ENCODE peak calls at places on chromosomes 4 and X, in eight cellular contexts. C is ovary, A is erythroblast, T is GM12892, W is body of pancreas, L is NB4, N is right lobe of liver, G is IMR-90. R is an unnamed sample.

GRCh38 chrX:43892471-43892870 is 10.2 kb upstream of the MAOB start:
- DNase-seq in A (no peak), W (no peak), G (no peak), T (no peak), N (no peak), L (no peak), C (no peak), R (no peak)

GRCh38 chr4:48699470-48699869 is 80.6 kb downstream of the FRYL start:
- DNase-seq in G (no peak), N (no peak), T (no peak), L (no peak), W (no peak), C (no peak), A (no peak), R (no peak)

GRCh38 chr4:164949448-164950118 is 27.9 kb downstream of the TRIM61 start:
- DNase-seq in G (no peak), N (no peak), T (no peak), C (no peak), W (no peak), L (no peak), A (no peak), R (no peak)

GRCh38 chr4:171721937-171722336 is 91.3 kb upstream of the GALNTL6 start:
- DNase-seq in L (no peak), G (no peak), A (no peak), T (no peak), W (no peak), N (no peak), C (no peak), R (no peak)

GRCh38 chr4:7807351-7807921 is 132.2 kb downstream of the AFAP1 start:
- DNase-seq in N (no peak), L (peak; percentile 72), G (no peak), A (no peak), W (no peak), C (no peak), T (no peak), R (no peak)

GRCh38 chr4:7894098-7894676 is 45.5 kb downstream of the AFAP1 start:
- DNase-seq in A (no peak), N (no peak), G (no peak), W (no peak), L (no peak), T (no peak), C (no peak), R (no peak)

GRCh38 chrX:40470830-40471429 is 109.8 kb upstream of the ATP6AP2 start:
- DNase-seq in A (no peak), C (no peak), L (no peak), T (no peak), N (no peak), G (no peak), W (no peak), R (no peak)

GRCh38 chrX:13283968-13284914 is 35.6 kb downstream of the ATXN3L start:
- DNase-seq in G (peak; percentile 78), N (no peak), T (no peak), L (no peak), A (no peak), W (no peak), C (no peak), R (no peak)

GRCh38 chrX:119690921-119691716 is 1.8 kb downstream of the SEPTIN6 start:
- DNase-seq in N (peak; percentile 72), C (no peak), G (peak; percentile 51), T (no peak), W (no peak), A (peak; percentile 81), L (peak; percentile 33), R (no peak)
- TF ChIP-seq POLR2A in N (no peak), C (no peak), G (no peak), T (no peak), W (no peak), A (peak; percentile 57), L (no peak), R (no peak)

GRCh38 chr4:173522874-173523395 is 7.1 kb downstream of the HAND2 start:
- DNase-seq in L (no peak), A (no peak), G (no peak), N (no peak), W (no peak), C (no peak), T (no peak), R (no peak)

GRCh38 chr4:173520921-173521473 is 9.0 kb downstream of the HAND2 start:
- DNase-seq in C (no peak), W (no peak), L (no peak), G (no peak), N (no peak), A (no peak), T (no peak), R (no peak)

GRCh38 chr4:173521474-173522159 is 8.4 kb downstream of the HAND2 start:
- DNase-seq in W (no peak), C (peak; percentile 45), L (no peak), G (no peak), N (no peak), T (no peak), A (no peak), R (no peak)

GRCh38 chr4:173524218-173525117 is 5.6 kb downstream of the HAND2 start:
- DNase-seq in T (no peak), G (no peak), W (no peak), N (no peak), A (no peak), L (no peak), C (no peak), R (no peak)

DNA sequence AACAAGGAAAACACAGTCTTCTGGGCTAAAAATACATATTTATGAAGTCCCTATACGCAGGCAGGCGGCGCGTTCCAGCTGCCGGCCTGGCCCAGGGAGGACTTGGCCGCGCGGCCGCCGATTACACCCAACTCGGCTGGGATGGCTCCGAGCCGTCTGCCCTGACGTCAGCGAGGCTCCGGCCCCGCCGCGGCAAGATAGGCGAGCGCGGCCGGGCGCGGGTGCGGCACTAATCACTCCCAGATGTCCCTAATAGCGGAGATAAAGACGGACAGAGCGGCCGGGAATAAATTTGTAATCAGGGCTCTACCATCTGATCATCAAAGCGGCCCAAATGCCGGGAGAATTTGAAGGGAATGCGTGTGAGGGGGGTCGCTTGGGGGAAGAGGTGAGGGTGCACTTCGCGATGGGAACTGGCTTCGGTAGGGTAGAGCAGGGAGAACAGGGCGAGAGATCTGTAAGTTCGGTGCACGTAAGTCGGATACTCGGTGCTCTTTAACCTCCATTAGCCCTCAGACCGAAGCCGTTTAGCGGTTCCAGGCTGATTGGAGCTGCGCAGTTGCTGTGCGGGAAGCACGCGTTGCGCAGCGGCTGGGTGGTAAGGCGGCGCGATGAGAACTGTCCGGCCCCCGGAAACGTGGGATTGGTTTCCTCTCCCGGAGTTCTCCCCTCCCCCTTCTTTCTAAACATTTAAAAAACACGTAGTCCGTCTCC is 7.7 kb downstream of the HAND2 start:
- DNase-seq in A (peak; percentile 83), G (peak; percentile 85), C (peak; percentile 92), T (no peak), L (peak; percentile 22), N (no peak), W (peak; percentile 63), R (no peak)
- TF ChIP-seq POLR2A in A (no peak), G (no peak), C (peak; percentile 57), T (no peak), L (no peak), N (no peak), W (peak; percentile 24), R (no peak)

GRCh38 chr4:109113511-109113910 is 188.9 kb downstream of the COL25A1 start:
- DNase-seq in N (no peak), T (no peak), W (no peak), G (peak; percentile 10), L (no peak), A (no peak), C (no peak), R (no peak)
- TF ChIP-seq POLR2A in N (no peak), T (no peak), W (no peak), G (no peak), L (no peak), A (no peak), C (no peak), R (no peak)

GRCh38 chr4:102345795-102346100 is 466 bp upstream of the SLC39A8 start:
- DNase-seq in T (no peak), C (no peak), G (no peak), L (no peak), A (no peak), N (no peak), W (no peak), R (no peak)

GRCh38 chr4:102348701-102349100 is 3.4 kb upstream of the SLC39A8 start:
- DNase-seq in L (no peak), G (no peak), W (no peak), C (no peak), T (no peak), A (no peak), N (no peak), R (no peak)

GRCh38 chr4:102354671-102355454 is 9.6 kb upstream of the SLC39A8 start:
- DNase-seq in T (no peak), G (no peak), W (no peak), L (no peak), A (no peak), C (no peak), N (no peak), R (no peak)

GRCh38 chr4:102352774-102353173 is 7.5 kb upstream of the SLC39A8 start:
- DNase-seq in W (no peak), A (no peak), C (no peak), G (no peak), N (no peak), T (no peak), L (no peak), R (no peak)

DNA sequence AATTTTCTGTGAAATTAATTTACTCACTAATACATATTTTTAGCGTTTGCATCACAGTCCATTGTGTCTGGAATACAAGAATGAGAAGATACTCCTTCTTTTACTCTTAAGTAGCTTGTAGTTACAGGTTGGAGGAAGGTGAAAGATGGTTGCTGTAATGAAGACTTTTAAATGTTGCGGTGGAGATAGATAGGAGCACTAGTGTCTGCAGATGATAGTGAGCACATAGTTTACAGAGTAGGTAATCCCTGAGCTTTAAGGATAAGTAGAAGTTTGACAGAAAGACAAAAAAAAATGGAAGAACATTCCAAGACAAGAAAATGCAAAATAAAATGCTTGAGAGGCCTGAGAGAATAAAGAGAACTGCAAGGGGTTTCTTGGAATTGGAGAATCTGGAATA is 5.4 kb upstream of the SLC39A8 start:
- DNase-seq in C (no peak), L (no peak), G (no peak), W (no peak), A (no peak), T (no peak), N (no peak), R (no peak)
- TF ChIP-seq POLR2A in C (no peak), L (no peak), G (no peak), W (no peak), A (no peak), T (no peak), N (no peak), R (no peak)

GRCh38 chrX:73562986-73563739 is at the start of gene CHIC1:
- DNase-seq in C (peak; percentile 73), N (peak; percentile 46), L (no peak), W (peak; percentile 59), T (peak; percentile 31), G (peak; percentile 66), A (peak; percentile 79), R (peak; percentile 33)
- TF ChIP-seq POLR2A in C (no peak), N (no peak), L (no peak), W (peak; percentile 32), T (peak; percentile 51), G (peak; percentile 33), A (no peak), R (peak; percentile 71)

R was measured in H54.